ENCODE peak calls at places on chromosomes 12 and 14, in four cellular contexts. V is stomach; F is endothelial cell; I is CD8-positive, alpha-beta T cell. H is an unnamed sample.

GRCh38 chr14:37992489-37992888 is 215.2 kb upstream of the SSTR1 start:
- DNase-seq in V (no peak), F (no peak), I (no peak), H (no peak)

GRCh38 chr12:46577063-46577776 is 204.6 kb upstream of the SLC38A2 start:
- DNase-seq in V (no peak), F (no peak), I (no peak), H (no peak)

GRCh38 chr12:80321653-80322052 is 122.4 kb upstream of the PTPRQ start:
- DNase-seq in V (no peak), F (no peak), I (no peak), H (no peak)

GRCh38 chr14:39015360-39015961 is 87.6 kb downstream of the SEC23A start:
- DNase-seq in V (no peak), F (peak; percentile 22), I (no peak), H (no peak)

GRCh38 chr14:105162374-105162979 is 6.1 kb downstream of the JAG2 start:
- DNase-seq in V (no peak), F (no peak), I (no peak), H (no peak)

GRCh38 chr14:105452963-105453362 is 21.7 kb upstream of the CRIP2 start:
- DNase-seq in V (no peak), F (no peak), I (no peak), H (no peak)

GRCh38 chr14:53953828-53954550 is 2.6 kb downstream of the BMP4 start:
- DNase-seq in V (no peak), F (peak; percentile 51), I (no peak), H (no peak)

GRCh38 chr14:99347561-99347960 is 75.6 kb upstream of the BCL11B start:
- DNase-seq in V (no peak), F (no peak), I (no peak), H (no peak)

GRCh38 chr14:73397810-73398209 is 60.5 kb downstream of the NUMB start:
- DNase-seq in V (no peak), F (no peak), I (no peak), H (no peak)

GRCh38 chr14:31880935-31881334 is 196.2 kb upstream of the ARHGAP5 start:
- DNase-seq in V (no peak), F (no peak), I (no peak), H (no peak)

GRCh38 chr12:78885466-78885865 is 20.9 kb downstream of the SYT1 start:
- DNase-seq in V (no peak), F (no peak), I (no peak), H (no peak)

GRCh38 chr12:72368298-72368697 is 96.1 kb downstream of the TRHDE start:
- DNase-seq in V (no peak), F (no peak), I (no peak), H (no peak)

GRCh38 chr12:45587042-45587441 is 142.5 kb upstream of the ARID2 start:
- DNase-seq in V (no peak), F (no peak), I (no peak), H (no peak)

GRCh38 chr12:117587646-117588287 is 226.3 kb upstream of the NOS1 start:
- DNase-seq in V (peak; percentile 66), F (peak; percentile 73), I (peak; percentile 16), H (no peak)

GRCh38 chr14:77059276-77059934 is 30.9 kb upstream of the IRF2BPL start:
- DNase-seq in V (peak; percentile 56), F (no peak), I (no peak), H (no peak)

GRCh38 chr12:103050273-103050672 is 92.8 kb downstream of the ASCL1 start:
- DNase-seq in V (no peak), F (no peak), I (no peak), H (no peak)

GRCh38 chr14:90733139-90733808 is 83.0 kb downstream of the TTC7B start:
- DNase-seq in V (no peak), F (no peak), I (no peak), H (peak; percentile 48)

GRCh38 chr12:130714091-130714590 is 2.0 kb downstream of the RIMBP2 start:
- DNase-seq in V (peak; percentile 17), F (no peak), I (no peak), H (no peak)

GRCh38 chr14:100342195-100342594 is 19.1 kb downstream of the SLC25A47 start:
- DNase-seq in V (no peak), F (no peak), I (no peak), H (no peak)

GRCh38 chr12:72136792-72137191 is 135.4 kb upstream of the TRHDE start:
- DNase-seq in V (no peak), F (no peak), I (no peak), H (no peak)

GRCh38 chr14:90678846-90679362 is 137.3 kb downstream of the TTC7B start:
- DNase-seq in V (no peak), F (no peak), I (no peak), H (no peak)

GRCh38 chr14:30872602-30873001 is 1.8 kb upstream of the COCH start:
- DNase-seq in V (no peak), F (no peak), I (no peak), H (no peak)

GRCh38 chr12:3132636-3133409 is 55.6 kb downstream of the TSPAN9 start:
- DNase-seq in V (no peak), F (no peak), I (no peak), H (no peak)

GRCh38 chr12:58504539-58504938 is 415.8 kb downstream of the LRIG3 start:
- DNase-seq in V (no peak), F (no peak), I (no peak), H (no peak)

GRCh38 chr12:16307843-16308475 is 30.5 kb upstream of the SLC15A5 start:
- DNase-seq in V (no peak), F (no peak), I (no peak), H (no peak)

GRCh38 chr12:10529603-10530002 is 23.9 kb downstream of the EIF2S3B start:
- DNase-seq in V (no peak), F (no peak), I (no peak), H (no peak)

GRCh38 chr12:108403952-108404351 is 64.8 kb upstream of the CMKLR1 start:
- DNase-seq in V (no peak), F (no peak), I (no peak), H (no peak)

GRCh38 chr12:9392842-9393241 is 184.6 kb upstream of the PZP start:
- DNase-seq in V (no peak), F (no peak), I (no peak), H (no peak)

GRCh38 chr12:31772186-31772585 is 43.4 kb upstream of the AMN1 start:
- DNase-seq in V (no peak), F (no peak), I (no peak), H (no peak)

GRCh38 chr12:84738481-84738972 is 174.1 kb downstream of the SLC6A15 start:
- DNase-seq in V (no peak), F (no peak), I (no peak), H (no peak)

GRCh38 chr12:110245278-110245868 is 35.7 kb upstream of the ATP2A2 start:
- DNase-seq in V (peak; percentile 72), F (peak; percentile 14), I (peak; percentile 49), H (no peak)
- TF ChIP-seq CTCF in V (no peak), F (no peak), I (no peak), H (peak; percentile 7)

DNA sequence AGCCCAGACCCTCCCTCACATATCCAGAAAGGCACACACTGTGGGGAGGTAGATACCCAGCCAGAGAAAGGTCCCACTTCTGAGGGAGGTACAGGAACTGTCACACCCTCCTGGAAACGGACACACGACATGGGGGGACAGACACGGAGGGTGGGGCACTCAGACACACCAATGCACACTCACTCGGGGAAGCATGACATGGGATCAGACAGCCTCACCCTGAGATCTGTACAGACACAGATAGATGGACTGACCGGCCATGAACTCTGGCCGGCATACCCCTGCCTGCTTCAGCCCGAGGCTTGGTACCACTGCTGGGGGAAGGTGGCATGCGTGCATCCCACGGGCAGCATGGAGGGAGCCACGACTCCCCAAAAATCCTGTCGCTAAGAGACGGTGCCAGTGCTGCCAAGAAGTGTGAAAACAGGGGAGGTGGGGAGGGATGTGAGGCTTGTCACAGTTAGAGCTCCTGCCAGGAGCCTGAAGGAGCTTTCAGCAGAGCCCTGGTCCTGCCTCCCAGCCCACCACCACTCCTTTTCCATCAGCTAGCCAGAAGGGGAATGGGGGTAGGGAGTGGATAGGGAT is 566 bp downstream of the CPNE6 start:
- DNase-seq in V (no peak), F (no peak), I (no peak), H (no peak)
- TF ChIP-seq CTCF in V (no peak), F (no peak), I (no peak), H (no peak)

GRCh38 chr12:54991992-54992377 is 7.4 kb upstream of the TESPA1 start:
- DNase-seq in V (no peak), F (no peak), I (no peak), H (no peak)
- TF ChIP-seq CTCF in V (no peak), F (no peak), I (no peak), H (no peak)

GRCh38 chr14:57189070-57189469 is 79.6 kb downstream of the EXOC5 start:
- DNase-seq in V (no peak), F (no peak), I (no peak), H (no peak)
- TF ChIP-seq CTCF in V (no peak), F (no peak), I (no peak), H (peak; percentile 10)

GRCh38 chr14:21723431-21724045 is 49.9 kb upstream of the OR4E1 start:
- DNase-seq in V (no peak), F (peak; percentile 65), I (peak; percentile 41), H (no peak)
- TF ChIP-seq CTCF in V (no peak), F (peak; percentile 64), I (peak; percentile 35), H (no peak)

GRCh38 chr12:101767537-101767936 is 28.3 kb upstream of the SYCP3 start:
- DNase-seq in V (no peak), F (no peak), I (no peak), H (no peak)
- TF ChIP-seq CTCF in V (no peak), F (no peak), I (no peak), H (no peak)

GRCh38 chr12:6535960-6536847 is 1.9 kb downstream of the GAPDH start:
- DNase-seq in V (no peak), F (no peak), I (no peak), H (no peak)

GRCh38 chr12:6535697-6535946 is 1.3 kb downstream of the GAPDH start:
- DNase-seq in V (no peak), F (no peak), I (no peak), H (no peak)

GRCh38 chr12:6533653-6534157 is 612 bp upstream of the GAPDH start:
- DNase-seq in V (peak; percentile 54), F (peak; percentile 69), I (peak; percentile 18), H (peak; percentile 90)

GRCh38 chr12:6534158-6534913 is at the start of gene GAPDH:
- DNase-seq in V (peak; percentile 90), F (peak; percentile 82), I (peak; percentile 84), H (peak; percentile 97)

GRCh38 chr12:6534914-6535696 is 788 bp downstream of the GAPDH start:
- DNase-seq in V (peak; percentile 77), F (peak; percentile 76), I (peak; percentile 73), H (peak; percentile 88)
- TF ChIP-seq CTCF in V (no peak), F (no peak), I (no peak), H (no peak)

GRCh38 chr12:54229624-54230212 is 40.9 kb upstream of the SMUG1 start:
- DNase-seq in V (no peak), F (no peak), I (no peak), H (no peak)
- TF ChIP-seq CTCF in V (no peak), F (no peak), I (no peak), H (no peak)

DNA sequence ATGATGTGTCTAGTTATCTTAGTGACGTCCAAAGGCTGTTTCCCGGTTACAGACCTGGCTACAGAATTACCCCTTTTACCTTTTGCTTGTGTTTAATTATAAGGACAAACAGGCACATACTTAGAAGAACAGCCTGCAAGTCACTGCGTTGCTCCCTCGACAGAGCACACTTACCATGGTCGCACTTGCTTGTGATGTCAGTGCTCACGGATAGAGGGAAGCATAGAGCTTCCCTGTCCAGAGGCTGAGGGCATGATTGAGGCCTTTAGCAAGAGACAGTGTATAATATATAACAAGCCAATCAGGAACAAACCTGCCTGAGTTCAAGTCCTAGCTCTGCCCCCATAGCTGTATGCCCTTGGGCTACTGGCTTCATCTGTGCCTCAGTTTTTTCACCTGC is 73.2 kb upstream of the SCN8A start:
- DNase-seq in V (no peak), F (no peak), I (no peak), H (no peak)
- TF ChIP-seq CTCF in V (no peak), F (no peak), I (no peak), H (no peak)

H was measured in osteocyte.